ENCODE peak calls at places on chromosomes 7 and 10, in ten cellular contexts. One of them, this sample, is unnamed.

GRCh38 chr7:97179454-97180104 is 62.1 kb downstream of the SDHAF3 start:
- DNase-seq in NT2/D1: peak
- DNase-seq in psoas muscle: no peak
- DNase-seq in fibroblast of lung: peak
- DNase-seq in astrocyte: peak
- DNase-seq in ovary: peak
- DNase-seq in OCI-LY7: peak
- DNase-seq in colonic mucosa: peak
- DNase-seq in astrocyte of the spinal cord: peak
- DNase-seq in CD8-positive, alpha-beta T cell: peak
- DNase-seq in this sample: peak

GRCh38 chr10:70324341-70324861 is 40.6 kb upstream of the NPFFR1 start:
- DNase-seq in astrocyte: no peak
- DNase-seq in OCI-LY7: peak
- DNase-seq in colonic mucosa: no peak
- DNase-seq in ovary: no peak
- DNase-seq in CD8-positive, alpha-beta T cell: peak
- DNase-seq in fibroblast of lung: no peak
- DNase-seq in NT2/D1: no peak
- DNase-seq in astrocyte of the spinal cord: no peak
- DNase-seq in psoas muscle: no peak
- DNase-seq in this sample: no peak

GRCh38 chr7:73738220-73738611 is 386 bp downstream of the ABHD11 start:
- DNase-seq in CD8-positive, alpha-beta T cell: peak
- DNase-seq in psoas muscle: peak
- DNase-seq in colonic mucosa: peak
- DNase-seq in fibroblast of lung: peak
- DNase-seq in astrocyte of the spinal cord: peak
- DNase-seq in OCI-LY7: peak
- DNase-seq in NT2/D1: no peak
- DNase-seq in ovary: peak
- DNase-seq in astrocyte: peak
- DNase-seq in this sample: no peak

GRCh38 chr10:118002581-118002980 is 44.2 kb downstream of the RAB11FIP2 start:
- DNase-seq in fibroblast of lung: peak
- DNase-seq in colonic mucosa: no peak
- DNase-seq in CD8-positive, alpha-beta T cell: no peak
- DNase-seq in OCI-LY7: no peak
- DNase-seq in astrocyte of the spinal cord: peak
- DNase-seq in psoas muscle: no peak
- DNase-seq in astrocyte: no peak
- DNase-seq in NT2/D1: no peak
- DNase-seq in ovary: no peak
- DNase-seq in this sample: peak

GRCh38 chr10:84613336-84614021 is 285.1 kb downstream of the CCSER2 start:
- DNase-seq in astrocyte of the spinal cord: peak
- DNase-seq in CD8-positive, alpha-beta T cell: no peak
- DNase-seq in ovary: no peak
- DNase-seq in psoas muscle: no peak
- DNase-seq in astrocyte: peak
- DNase-seq in NT2/D1: peak
- DNase-seq in OCI-LY7: peak
- DNase-seq in fibroblast of lung: no peak
- DNase-seq in colonic mucosa: no peak
- DNase-seq in this sample: no peak

GRCh38 chr7:79284226-79284625 is 169.2 kb downstream of the MAGI2 start:
- DNase-seq in astrocyte: peak
- DNase-seq in fibroblast of lung: peak
- DNase-seq in OCI-LY7: no peak
- DNase-seq in astrocyte of the spinal cord: no peak
- DNase-seq in CD8-positive, alpha-beta T cell: no peak
- DNase-seq in ovary: no peak
- DNase-seq in colonic mucosa: no peak
- DNase-seq in psoas muscle: no peak
- DNase-seq in NT2/D1: no peak
- DNase-seq in this sample: no peak

GRCh38 chr10:33337335-33337854 is 2.9 kb upstream of the NRP1 start:
- DNase-seq in astrocyte of the spinal cord: peak
- DNase-seq in colonic mucosa: peak
- DNase-seq in NT2/D1: no peak
- DNase-seq in CD8-positive, alpha-beta T cell: no peak
- DNase-seq in psoas muscle: no peak
- DNase-seq in fibroblast of lung: peak
- DNase-seq in OCI-LY7: no peak
- DNase-seq in astrocyte: peak
- DNase-seq in ovary: peak
- DNase-seq in this sample: peak

GRCh38 chr10:95295031-95295755 is 4.4 kb upstream of the PDLIM1 start:
- DNase-seq in NT2/D1: no peak
- DNase-seq in ovary: no peak
- DNase-seq in astrocyte of the spinal cord: peak
- DNase-seq in CD8-positive, alpha-beta T cell: peak
- DNase-seq in colonic mucosa: peak
- DNase-seq in OCI-LY7: peak
- DNase-seq in fibroblast of lung: peak
- DNase-seq in astrocyte: peak
- DNase-seq in psoas muscle: peak
- DNase-seq in this sample: no peak

GRCh38 chr10:97109562-97109961 is 76.2 kb downstream of the SLIT1 start:
- DNase-seq in ovary: no peak
- DNase-seq in astrocyte of the spinal cord: no peak
- DNase-seq in NT2/D1: no peak
- DNase-seq in OCI-LY7: no peak
- DNase-seq in psoas muscle: no peak
- DNase-seq in fibroblast of lung: no peak
- DNase-seq in colonic mucosa: no peak
- DNase-seq in CD8-positive, alpha-beta T cell: no peak
- DNase-seq in astrocyte: no peak
- DNase-seq in this sample: no peak

GRCh38 chr7:151010307-151011096 is 13.8 kb downstream of the ATG9B start:
- DNase-seq in OCI-LY7: no peak
- DNase-seq in ovary: no peak
- DNase-seq in astrocyte: no peak
- DNase-seq in fibroblast of lung: no peak
- DNase-seq in psoas muscle: no peak
- DNase-seq in CD8-positive, alpha-beta T cell: peak
- DNase-seq in astrocyte of the spinal cord: no peak
- DNase-seq in NT2/D1: no peak
- DNase-seq in colonic mucosa: no peak
- DNase-seq in this sample: no peak

GRCh38 chr10:77692782-77693181 is 55.2 kb upstream of the KCNMA1 start:
- DNase-seq in astrocyte: peak
- DNase-seq in astrocyte of the spinal cord: peak
- DNase-seq in psoas muscle: no peak
- DNase-seq in OCI-LY7: no peak
- DNase-seq in colonic mucosa: peak
- DNase-seq in ovary: no peak
- DNase-seq in NT2/D1: no peak
- DNase-seq in fibroblast of lung: peak
- DNase-seq in CD8-positive, alpha-beta T cell: no peak
- DNase-seq in this sample: peak

GRCh38 chr7:101363196-101363733 is 590 bp downstream of the COL26A1 start:
- DNase-seq in OCI-LY7: no peak
- DNase-seq in astrocyte of the spinal cord: no peak
- DNase-seq in psoas muscle: no peak
- DNase-seq in colonic mucosa: no peak
- DNase-seq in NT2/D1: no peak
- DNase-seq in CD8-positive, alpha-beta T cell: no peak
- DNase-seq in fibroblast of lung: no peak
- DNase-seq in ovary: peak
- DNase-seq in astrocyte: no peak
- DNase-seq in this sample: no peak
- H3K4me3 ChIP-seq in OCI-LY7: no peak
- H3K4me3 ChIP-seq in astrocyte of the spinal cord: no peak
- H3K4me3 ChIP-seq in psoas muscle: peak
- H3K4me3 ChIP-seq in colonic mucosa: peak
- H3K4me3 ChIP-seq in NT2/D1: peak
- H3K4me3 ChIP-seq in CD8-positive, alpha-beta T cell: peak
- H3K4me3 ChIP-seq in fibroblast of lung: no peak
- H3K4me3 ChIP-seq in ovary: peak
- H3K4me3 ChIP-seq in astrocyte: peak
- H3K4me3 ChIP-seq in this sample: peak

GRCh38 chr10:109259293-109259692 is 664.0 kb downstream of the XPNPEP1 start:
- DNase-seq in astrocyte of the spinal cord: peak
- DNase-seq in psoas muscle: no peak
- DNase-seq in OCI-LY7: no peak
- DNase-seq in colonic mucosa: no peak
- DNase-seq in fibroblast of lung: peak
- DNase-seq in NT2/D1: no peak
- DNase-seq in CD8-positive, alpha-beta T cell: no peak
- DNase-seq in astrocyte: peak
- DNase-seq in ovary: no peak
- DNase-seq in this sample: peak

GRCh38 chr10:109264004-109264403 is 659.3 kb downstream of the XPNPEP1 start:
- DNase-seq in colonic mucosa: no peak
- DNase-seq in NT2/D1: no peak
- DNase-seq in ovary: no peak
- DNase-seq in psoas muscle: no peak
- DNase-seq in CD8-positive, alpha-beta T cell: no peak
- DNase-seq in OCI-LY7: no peak
- DNase-seq in fibroblast of lung: no peak
- DNase-seq in astrocyte of the spinal cord: no peak
- DNase-seq in astrocyte: no peak
- DNase-seq in this sample: no peak

GRCh38 chr10:109261231-109261630 is 662.1 kb downstream of the XPNPEP1 start:
- DNase-seq in ovary: no peak
- DNase-seq in psoas muscle: no peak
- DNase-seq in astrocyte: no peak
- DNase-seq in CD8-positive, alpha-beta T cell: no peak
- DNase-seq in fibroblast of lung: no peak
- DNase-seq in colonic mucosa: no peak
- DNase-seq in astrocyte of the spinal cord: no peak
- DNase-seq in OCI-LY7: no peak
- DNase-seq in NT2/D1: no peak
- DNase-seq in this sample: no peak
- H3K4me3 ChIP-seq in ovary: no peak
- H3K4me3 ChIP-seq in psoas muscle: no peak
- H3K4me3 ChIP-seq in astrocyte: no peak
- H3K4me3 ChIP-seq in CD8-positive, alpha-beta T cell: no peak
- H3K4me3 ChIP-seq in fibroblast of lung: no peak
- H3K4me3 ChIP-seq in colonic mucosa: no peak
- H3K4me3 ChIP-seq in astrocyte of the spinal cord: no peak
- H3K4me3 ChIP-seq in OCI-LY7: no peak
- H3K4me3 ChIP-seq in NT2/D1: no peak
- H3K4me3 ChIP-seq in this sample: no peak

GRCh38 chr10:113304726-113305125 is 248.1 kb upstream of the HABP2 start:
- DNase-seq in psoas muscle: no peak
- DNase-seq in NT2/D1: no peak
- DNase-seq in ovary: no peak
- DNase-seq in astrocyte: no peak
- DNase-seq in astrocyte of the spinal cord: no peak
- DNase-seq in fibroblast of lung: no peak
- DNase-seq in OCI-LY7: no peak
- DNase-seq in colonic mucosa: no peak
- DNase-seq in CD8-positive, alpha-beta T cell: no peak
- DNase-seq in this sample: no peak

GRCh38 chr10:113303747-113304146 is 249.1 kb upstream of the HABP2 start:
- DNase-seq in CD8-positive, alpha-beta T cell: no peak
- DNase-seq in colonic mucosa: no peak
- DNase-seq in psoas muscle: no peak
- DNase-seq in ovary: no peak
- DNase-seq in astrocyte of the spinal cord: no peak
- DNase-seq in NT2/D1: no peak
- DNase-seq in OCI-LY7: no peak
- DNase-seq in fibroblast of lung: peak
- DNase-seq in astrocyte: no peak
- DNase-seq in this sample: peak

GRCh38 chr10:113301342-113301984 is 251.4 kb upstream of the HABP2 start:
- DNase-seq in astrocyte of the spinal cord: no peak
- DNase-seq in fibroblast of lung: no peak
- DNase-seq in psoas muscle: no peak
- DNase-seq in astrocyte: no peak
- DNase-seq in CD8-positive, alpha-beta T cell: no peak
- DNase-seq in NT2/D1: no peak
- DNase-seq in OCI-LY7: peak
- DNase-seq in colonic mucosa: no peak
- DNase-seq in ovary: no peak
- DNase-seq in this sample: no peak

GRCh38 chr10:113300628-113301027 is 252.2 kb upstream of the HABP2 start:
- DNase-seq in astrocyte of the spinal cord: peak
- DNase-seq in ovary: no peak
- DNase-seq in astrocyte: no peak
- DNase-seq in fibroblast of lung: no peak
- DNase-seq in psoas muscle: no peak
- DNase-seq in CD8-positive, alpha-beta T cell: no peak
- DNase-seq in colonic mucosa: no peak
- DNase-seq in NT2/D1: no peak
- DNase-seq in OCI-LY7: peak
- DNase-seq in this sample: no peak

GRCh38 chr10:113302062-113302461 is 250.8 kb upstream of the HABP2 start:
- DNase-seq in CD8-positive, alpha-beta T cell: no peak
- DNase-seq in ovary: no peak
- DNase-seq in fibroblast of lung: no peak
- DNase-seq in colonic mucosa: no peak
- DNase-seq in psoas muscle: no peak
- DNase-seq in astrocyte: no peak
- DNase-seq in astrocyte of the spinal cord: no peak
- DNase-seq in OCI-LY7: no peak
- DNase-seq in NT2/D1: no peak
- DNase-seq in this sample: no peak
- H3K4me3 ChIP-seq in CD8-positive, alpha-beta T cell: no peak
- H3K4me3 ChIP-seq in ovary: no peak
- H3K4me3 ChIP-seq in fibroblast of lung: no peak
- H3K4me3 ChIP-seq in colonic mucosa: no peak
- H3K4me3 ChIP-seq in psoas muscle: no peak
- H3K4me3 ChIP-seq in astrocyte: no peak
- H3K4me3 ChIP-seq in astrocyte of the spinal cord: no peak
- H3K4me3 ChIP-seq in OCI-LY7: no peak
- H3K4me3 ChIP-seq in NT2/D1: no peak
- H3K4me3 ChIP-seq in this sample: no peak

GRCh38 chr7:1368682-1369571 is 90.3 kb downstream of the MICALL2 start:
- DNase-seq in astrocyte of the spinal cord: no peak
- DNase-seq in astrocyte: no peak
- DNase-seq in NT2/D1: peak
- DNase-seq in colonic mucosa: no peak
- DNase-seq in ovary: no peak
- DNase-seq in psoas muscle: no peak
- DNase-seq in OCI-LY7: peak
- DNase-seq in CD8-positive, alpha-beta T cell: no peak
- DNase-seq in fibroblast of lung: no peak
- DNase-seq in this sample: no peak

GRCh38 chr7:1370738-1371137 is 88.5 kb downstream of the MICALL2 start:
- DNase-seq in colonic mucosa: no peak
- DNase-seq in ovary: no peak
- DNase-seq in astrocyte of the spinal cord: no peak
- DNase-seq in CD8-positive, alpha-beta T cell: no peak
- DNase-seq in fibroblast of lung: no peak
- DNase-seq in NT2/D1: no peak
- DNase-seq in astrocyte: no peak
- DNase-seq in psoas muscle: no peak
- DNase-seq in OCI-LY7: no peak
- DNase-seq in this sample: no peak

GRCh38 chr7:1369856-1370657 is 89.2 kb downstream of the MICALL2 start:
- DNase-seq in CD8-positive, alpha-beta T cell: no peak
- DNase-seq in fibroblast of lung: no peak
- DNase-seq in NT2/D1: no peak
- DNase-seq in psoas muscle: no peak
- DNase-seq in astrocyte of the spinal cord: no peak
- DNase-seq in astrocyte: no peak
- DNase-seq in colonic mucosa: no peak
- DNase-seq in OCI-LY7: no peak
- DNase-seq in ovary: no peak
- DNase-seq in this sample: no peak

GRCh38 chr7:1372671-1373379 is 86.4 kb downstream of the MICALL2 start:
- DNase-seq in CD8-positive, alpha-beta T cell: no peak
- DNase-seq in fibroblast of lung: no peak
- DNase-seq in astrocyte: no peak
- DNase-seq in colonic mucosa: no peak
- DNase-seq in astrocyte of the spinal cord: no peak
- DNase-seq in OCI-LY7: no peak
- DNase-seq in NT2/D1: no peak
- DNase-seq in ovary: no peak
- DNase-seq in psoas muscle: no peak
- DNase-seq in this sample: no peak

GRCh38 chr7:1372063-1372462 is 87.2 kb downstream of the MICALL2 start:
- DNase-seq in OCI-LY7: no peak
- DNase-seq in astrocyte of the spinal cord: no peak
- DNase-seq in astrocyte: no peak
- DNase-seq in ovary: no peak
- DNase-seq in psoas muscle: no peak
- DNase-seq in fibroblast of lung: no peak
- DNase-seq in CD8-positive, alpha-beta T cell: no peak
- DNase-seq in NT2/D1: no peak
- DNase-seq in colonic mucosa: no peak
- DNase-seq in this sample: no peak
- H3K4me3 ChIP-seq in OCI-LY7: no peak
- H3K4me3 ChIP-seq in astrocyte of the spinal cord: no peak
- H3K4me3 ChIP-seq in astrocyte: no peak
- H3K4me3 ChIP-seq in ovary: no peak
- H3K4me3 ChIP-seq in psoas muscle: no peak
- H3K4me3 ChIP-seq in fibroblast of lung: no peak
- H3K4me3 ChIP-seq in CD8-positive, alpha-beta T cell: no peak
- H3K4me3 ChIP-seq in NT2/D1: no peak
- H3K4me3 ChIP-seq in colonic mucosa: no peak
- H3K4me3 ChIP-seq in this sample: no peak